ENCODE peak calls at places on chromosomes 5 and 9, in five cellular contexts. L is H9, I is NCI-H2081, H is frontal cortex, Q is NCI-H1417. M is an unnamed sample.
A peak's percentile ranks its signal among the peaks of the same experiment; 100 is the strongest.

GRCh38 chr9:91835632-91836031 is 114.4 kb downstream of the ROR2 start:
- DNase-seq in L (no peak), I (no peak), H (no peak), Q (peak; percentile 17), M (no peak)

GRCh38 chr9:86481466-86481865 is 127.3 kb upstream of the TUT7 start:
- DNase-seq in L (no peak), I (no peak), H (no peak), Q (no peak), M (no peak)

GRCh38 chr5:144864113-144864512 is 693.4 kb downstream of the KCTD16 start:
- DNase-seq in L (no peak), I (peak; percentile 15), H (no peak), Q (peak; percentile 8), M (no peak)

GRCh38 chr9:35104586-35104985 is 1.7 kb upstream of the STOML2 start:
- DNase-seq in L (no peak), I (no peak), H (no peak), Q (no peak), M (no peak)

GRCh38 chr5:21613971-21614488 is 1239.1 kb downstream of the CDH12 start:
- DNase-seq in L (peak; percentile 68), I (no peak), H (no peak), Q (no peak), M (no peak)

GRCh38 chr5:96651948-96652753 is 10.0 kb upstream of the CAST start:
- DNase-seq in L (peak; percentile 47), I (peak; percentile 4), H (no peak), Q (peak; percentile 79), M (no peak)

GRCh38 chr5:57937501-57937900 is 454.9 kb upstream of the ACTBL2 start:
- DNase-seq in L (no peak), I (no peak), H (no peak), Q (peak; percentile 1), M (no peak)

GRCh38 chr5:149288437-149288836 is 16.8 kb downstream of the AFAP1L1 start:
- DNase-seq in L (no peak), I (no peak), H (no peak), Q (no peak), M (no peak)

GRCh38 chr9:83583151-83584014 is 39.6 kb upstream of the IDNK start:
- DNase-seq in L (peak; percentile 77), I (peak; percentile 15), H (peak; percentile 30), Q (peak; percentile 64), M (no peak)

GRCh38 chr9:88005146-88005750 is 30.9 kb upstream of the CDK20 start:
- DNase-seq in L (no peak), I (no peak), H (no peak), Q (no peak), M (no peak)

GRCh38 chr9:122020398-122020797 is 72.7 kb downstream of the TTLL11 start:
- DNase-seq in L (no peak), I (no peak), H (no peak), Q (no peak), M (no peak)

GRCh38 chr5:50564079-50564478 is 102.4 kb upstream of the PARP8 start:
- DNase-seq in L (no peak), I (no peak), H (no peak), Q (no peak), M (no peak)

GRCh38 chr9:21994996-21995651 is 533 bp downstream of the CDKN2B-AS1 start:
- DNase-seq in L (peak; percentile 76), I (peak; percentile 78), H (peak; percentile 56), Q (no peak), M (peak; percentile 82)

GRCh38 chr5:95646569-95647330 is at the start of gene RFESD:
- DNase-seq in L (peak; percentile 99), I (peak; percentile 94), H (peak; percentile 89), Q (peak; percentile 95), M (peak; percentile 93)

GRCh38 chr9:129676970-129677369 is 11.5 kb downstream of the PRRX2 start:
- DNase-seq in L (no peak), I (no peak), H (no peak), Q (no peak), M (no peak)

GRCh38 chr9:122125891-122126331 is 32.8 kb upstream of the TTLL11 start:
- DNase-seq in L (peak; percentile 70), I (no peak), H (no peak), Q (no peak), M (no peak)

GRCh38 chr9:5620494-5620893 is 8.4 kb upstream of the RIC1 start:
- DNase-seq in L (no peak), I (no peak), H (no peak), Q (no peak), M (no peak)

GRCh38 chr5:108148715-108149139 is 233.2 kb downstream of the FBXL17 start:
- DNase-seq in L (no peak), I (peak; percentile 46), H (peak; percentile 6), Q (peak; percentile 80), M (no peak)

GRCh38 chr9:38374847-38375571 is 17.5 kb upstream of the ALDH1B1 start:
- DNase-seq in L (no peak), I (no peak), H (no peak), Q (no peak), M (no peak)

GRCh38 chr9:1718836-1719235 is 296.3 kb upstream of the SMARCA2 start:
- DNase-seq in L (no peak), I (no peak), H (no peak), Q (peak; percentile 14), M (peak; percentile 17)

GRCh38 chr5:65021527-65022226 is 252.9 kb downstream of the CWC27 start:
- DNase-seq in L (no peak), I (no peak), H (no peak), Q (no peak), M (no peak)

GRCh38 chr5:59746261-59746765 is 147.2 kb downstream of the PDE4D start:
- DNase-seq in L (no peak), I (no peak), H (no peak), Q (no peak), M (no peak)

GRCh38 chr9:93183663-93184438 is at the start of gene WNK2:
- DNase-seq in L (peak; percentile 65), I (peak; percentile 48), H (peak; percentile 86), Q (peak; percentile 86), M (peak; percentile 47)

GRCh38 chr5:60410427-60410826 is 289.5 kb downstream of the DEPDC1B start:
- DNase-seq in L (no peak), I (no peak), H (no peak), Q (no peak), M (no peak)

GRCh38 chr9:2726620-2727335 is 9.5 kb downstream of the KCNV2 start:
- DNase-seq in L (no peak), I (no peak), H (no peak), Q (peak; percentile 1), M (no peak)

GRCh38 chr5:54148062-54148461 is 162.3 kb downstream of the ARL15 start:
- DNase-seq in L (no peak), I (no peak), H (no peak), Q (peak; percentile 11), M (no peak)

GRCh38 chr5:128782446-128782845 is 182.8 kb upstream of the SLC27A6 start:
- DNase-seq in L (no peak), I (peak; percentile 0), H (peak; percentile 8), Q (no peak), M (no peak)

GRCh38 chr5:136907371-136907770 is 542.0 kb upstream of the TRPC7 start:
- DNase-seq in L (peak; percentile 42), I (no peak), H (no peak), Q (no peak), M (no peak)

GRCh38 chr9:126503333-126504085 is 110.2 kb upstream of the LMX1B start:
- DNase-seq in L (no peak), I (no peak), H (no peak), Q (no peak), M (no peak)

GRCh38 chr5:132663771-132664695 is 6.1 kb downstream of the IL13 start:
- DNase-seq in L (no peak), I (no peak), H (no peak), Q (no peak), M (no peak)

GRCh38 chr5:73304381-73304780 is 131.4 kb downstream of the TMEM174 start:
- DNase-seq in L (no peak), I (no peak), H (no peak), Q (no peak), M (no peak)

GRCh38 chr9:130069048-130069447 is 15.3 kb downstream of the GPR107 start:
- DNase-seq in L (no peak), I (no peak), H (no peak), Q (no peak), M (no peak)

GRCh38 chr5:78915170-78915569 is 69.9 kb downstream of the ARSB start:
- DNase-seq in L (no peak), I (no peak), H (no peak), Q (no peak), M (no peak)

GRCh38 chr9:86993830-86994229 is 46.5 kb upstream of the GAS1 start:
- DNase-seq in L (no peak), I (no peak), H (no peak), Q (no peak), M (no peak)

GRCh38 chr5:174724484-174725260 is at the start of gene MSX2:
- DNase-seq in L (peak; percentile 91), I (no peak), H (peak; percentile 87), Q (no peak), M (no peak)